ENCODE peak calls at places on chromosomes 13 and 19, in six cellular contexts. W is esophagus squamous epithelium, J is stomach, P is breast epithelium, M is IMR-90, C is BE2C. T is an unnamed sample. For H3K4me1, the result is how much of the 10 kb centered on the place peaks cover.

GRCh38 chr19:32830231-32831014 is 39.1 kb downstream of the SLC7A9 start:
- DNase-seq in W (no peak), J (no peak), P (no peak), M (peak), C (no peak), T (no peak)

GRCh38 chr13:25966086-25966485 is 85.7 kb downstream of the SHISA2 start:
- DNase-seq in W (no peak), J (no peak), P (no peak), M (no peak), C (peak), T (no peak)

GRCh38 chr19:15315101-15315500 is 17.2 kb downstream of the BRD4 start:
- DNase-seq in W (no peak), J (no peak), P (no peak), M (no peak), C (no peak), T (no peak)

GRCh38 chr13:30091035-30091434 is 216.3 kb downstream of the KATNAL1 start:
- DNase-seq in W (no peak), J (no peak), P (no peak), M (no peak), C (no peak), T (no peak)

GRCh38 chr13:51453308-51453958 is 597 bp upstream of the INTS6 start:
- DNase-seq in W (peak), J (no peak), P (no peak), M (no peak), C (peak), T (peak)

GRCh38 chr13:36192166-36192565 is 22.2 kb downstream of the SOHLH2 start:
- DNase-seq in W (no peak), J (no peak), P (no peak), M (no peak), C (no peak), T (no peak)

GRCh38 chr13:42266464-42266863 is 5.5 kb upstream of the AKAP11 start:
- DNase-seq in W (no peak), J (no peak), P (no peak), M (peak), C (no peak), T (no peak)

GRCh38 chr13:48492123-48493075 is 40.5 kb downstream of the RCBTB2 start:
- DNase-seq in W (peak), J (peak), P (peak), M (peak), C (peak), T (peak)

GRCh38 chr19:13086341-13086740 is 16.3 kb downstream of the LYL1 start:
- DNase-seq in W (no peak), J (no peak), P (no peak), M (no peak), C (no peak), T (no peak)
- H3K4me1 ChIP-seq in W (under half), J (half or more), P (under half), M (under half), C (under half), T (under half)

GRCh38 chr13:113889467-113889866 is 25.6 kb upstream of the GAS6 start:
- DNase-seq in W (no peak), J (no peak), P (no peak), M (no peak), C (no peak), T (no peak)
- H3K4me3 ChIP-seq in W (no peak), J (no peak), P (no peak), M (no peak), C (no peak), T (no peak)

DNA sequence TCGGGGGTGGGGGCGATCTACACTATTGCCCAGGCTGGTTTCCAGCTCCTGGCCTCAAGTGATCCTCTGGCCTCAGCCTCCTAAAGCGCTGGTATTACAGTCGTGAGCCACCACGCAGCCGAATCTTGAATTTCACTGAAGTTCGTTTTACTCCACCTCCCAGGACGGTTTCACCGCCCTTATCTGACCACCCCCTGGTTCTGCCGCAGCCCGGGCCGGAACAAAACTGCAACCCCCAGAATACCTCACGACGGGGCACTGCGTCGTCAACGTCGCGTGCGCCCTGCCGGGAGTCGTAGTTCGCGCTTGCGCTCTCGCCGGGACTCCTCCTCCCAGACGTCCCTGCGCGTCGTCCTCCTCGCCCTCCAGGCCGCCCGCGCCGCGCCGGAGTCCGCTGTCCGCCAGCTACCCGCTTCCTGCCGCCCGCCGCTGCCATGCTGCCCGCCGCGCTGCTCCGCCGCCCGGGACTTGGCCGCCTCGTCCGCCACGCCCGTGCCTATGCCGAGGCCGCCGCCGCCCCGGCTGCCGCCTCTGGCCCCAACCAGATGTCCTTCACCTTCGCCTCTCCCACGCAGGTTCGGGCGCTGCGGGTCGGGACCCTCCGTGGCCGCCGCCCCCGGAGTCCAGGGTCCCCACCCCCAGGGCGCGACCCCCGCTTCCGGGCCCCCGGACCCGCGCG is at the start of gene ATP5F1D:
- DNase-seq in W (no peak), J (peak), P (peak), M (peak), C (peak), T (peak)
- H3K4me1 ChIP-seq in W (half or more), J (half or more), P (under half), M (under half), C (under half), T (half or more)

GRCh38 chr19:39411832-39412099 is 703 bp upstream of the PLEKHG2 start:
- DNase-seq in W (peak), J (peak), P (peak), M (peak), C (peak), T (peak)
- H3K4me3 ChIP-seq in W (no peak), J (peak), P (peak), M (peak), C (peak), T (peak)

DNA sequence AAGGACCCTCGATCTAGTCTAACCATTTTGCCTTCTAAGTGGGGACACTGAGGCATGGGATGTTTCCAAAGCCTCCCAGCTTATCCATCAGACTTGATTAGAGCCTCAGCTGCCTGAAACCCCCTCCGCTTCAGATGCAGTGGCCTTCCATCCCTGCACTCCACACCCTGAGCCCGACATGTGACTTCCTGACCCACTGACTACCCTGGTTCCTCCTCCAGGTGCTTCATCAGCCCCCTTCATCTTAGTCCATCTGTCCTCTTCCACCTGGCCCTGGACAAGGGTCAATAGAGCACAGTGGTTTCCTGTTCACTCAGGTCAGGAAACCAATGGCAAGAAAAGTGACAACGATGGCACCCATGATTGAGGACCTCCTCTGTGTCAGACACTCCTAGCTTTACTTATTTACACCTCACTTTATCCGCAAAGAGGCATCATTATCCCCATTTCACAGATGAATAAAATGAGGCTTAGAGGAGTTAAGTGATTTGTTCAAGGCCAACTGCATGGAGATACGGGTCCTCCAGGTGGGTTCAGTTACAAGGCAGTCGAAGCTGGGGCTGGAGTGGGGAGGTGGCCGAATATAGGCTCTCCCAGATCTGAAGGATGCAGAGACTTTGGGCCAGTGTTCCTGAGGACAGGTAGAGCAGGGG is 81.6 kb upstream of the TM9SF2 start:
- DNase-seq in W (no peak), J (peak), P (no peak), M (no peak), C (no peak), T (no peak)
- H3K4me1 ChIP-seq in W (under half), J (under half), P (under half), M (under half), C (under half), T (under half)

GRCh38 chr13:99792079-99792921 is 179.3 kb downstream of the ZIC5 start:
- DNase-seq in W (no peak), J (no peak), P (no peak), M (no peak), C (no peak), T (no peak)
- H3K4me3 ChIP-seq in W (no peak), J (no peak), P (no peak), M (no peak), C (no peak), T (no peak)

T was measured in mucosa of descending colon.